ENCODE peak calls at places on chromosome 12, in seven cellular contexts. C is IMR-90, I is fibroblast of mammary gland, H is lower lobe of right lung, E is GM10248, M is fibroblast of lung, A is astrocyte of the spinal cord. D is an unnamed sample.

GRCh38 chr12:88924162-88924561 is 343.9 kb upstream of the KITLG start:
- DNase-seq in C (no peak), I (no peak), H (no peak), E (no peak), M (no peak), A (no peak), D (no peak)

GRCh38 chr12:56087220-56087619 is 7.3 kb downstream of the ERBB3 start:
- DNase-seq in C (no peak), I (peak), H (peak), E (no peak), M (no peak), A (no peak), D (no peak)

GRCh38 chr12:96502477-96502876 is 13.1 kb downstream of the CFAP54 start:
- DNase-seq in C (no peak), I (no peak), H (no peak), E (no peak), M (no peak), A (no peak), D (no peak)

GRCh38 chr12:79296128-79296527 is 394.6 kb downstream of the PAWR start:
- DNase-seq in C (peak), I (no peak), H (no peak), E (no peak), M (no peak), A (no peak), D (no peak)

GRCh38 chr12:83049306-83049705 is 362.6 kb downstream of the TMTC2 start:
- DNase-seq in C (no peak), I (no peak), H (no peak), E (no peak), M (no peak), A (no peak), D (no peak)

GRCh38 chr12:6962285-6963015 is 8.0 kb downstream of the PHB2 start:
- DNase-seq in C (no peak), I (no peak), H (peak), E (no peak), M (no peak), A (no peak), D (no peak)

GRCh38 chr12:53483225-53483978 is 15.9 kb downstream of the MAP3K12 start:
- DNase-seq in C (no peak), I (no peak), H (no peak), E (no peak), M (no peak), A (no peak), D (peak)

GRCh38 chr12:16600525-16600924 is 5.4 kb downstream of the LMO3 start:
- DNase-seq in C (no peak), I (no peak), H (no peak), E (no peak), M (no peak), A (no peak), D (no peak)

GRCh38 chr12:93618891-93619410 is 46.5 kb downstream of the SOCS2 start:
- DNase-seq in C (no peak), I (no peak), H (no peak), E (no peak), M (no peak), A (no peak), D (no peak)

GRCh38 chr12:92288533-92288932 is 142.9 kb upstream of the BTG1 start:
- DNase-seq in C (no peak), I (no peak), H (no peak), E (no peak), M (peak), A (no peak), D (no peak)

DNA sequence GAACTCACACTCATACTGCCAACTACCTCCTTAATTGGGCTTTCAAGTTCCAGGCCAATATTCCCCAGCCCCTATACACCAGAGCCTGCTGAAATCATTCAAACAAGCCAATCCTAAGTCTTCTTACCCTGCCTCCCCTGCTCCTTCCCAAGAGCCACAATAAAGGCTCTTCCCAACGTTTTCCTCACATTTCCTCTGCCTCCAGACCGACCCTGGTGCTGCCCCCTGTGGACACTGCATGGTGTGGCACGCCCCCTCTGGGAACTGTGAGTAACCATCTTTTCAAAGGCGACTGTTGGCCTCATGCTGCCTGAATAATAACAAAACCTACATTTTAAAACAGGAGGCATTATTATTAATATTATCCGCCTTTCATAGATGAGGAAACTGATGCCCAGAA is 111.6 kb upstream of the NOS1 start:
- DNase-seq in C (no peak), I (no peak), H (no peak), E (no peak), M (no peak), A (no peak), D (no peak)
- TF ChIP-seq CTCF in C (no peak), I (peak), H (peak), E (no peak), M (no peak), A (peak), D (peak)

GRCh38 chr12:100926669-100927248 is 132.2 kb downstream of the ANO4 start:
- DNase-seq in C (peak), I (peak), H (no peak), E (no peak), M (peak), A (peak), D (no peak)
- TF ChIP-seq CTCF in C (peak), I (peak), H (no peak), E (peak), M (peak), A (peak), D (peak)

DNA sequence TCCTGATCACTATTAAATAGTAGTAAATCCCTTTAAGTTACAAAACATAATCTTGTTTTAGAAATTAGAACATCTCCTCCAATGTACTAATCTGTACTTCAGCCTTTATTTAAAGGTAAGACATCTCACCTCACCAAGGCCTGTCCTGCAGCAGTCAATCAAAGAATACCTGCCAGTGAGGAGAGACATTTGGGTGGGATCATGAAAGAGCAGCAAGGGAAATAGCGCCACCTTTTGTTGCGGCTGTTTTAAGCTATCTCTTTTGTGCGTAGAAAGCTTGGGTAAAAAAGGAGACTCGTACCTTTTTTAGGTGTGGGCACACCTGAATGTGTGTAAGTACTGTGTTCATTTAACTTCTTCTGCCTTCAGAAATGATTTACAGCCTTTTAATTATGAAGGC is 117.8 kb upstream of the TMTC1 start:
- DNase-seq in C (no peak), I (peak), H (no peak), E (no peak), M (no peak), A (no peak), D (no peak)
- TF ChIP-seq CTCF in C (no peak), I (peak), H (no peak), E (no peak), M (no peak), A (peak), D (no peak)

DNA sequence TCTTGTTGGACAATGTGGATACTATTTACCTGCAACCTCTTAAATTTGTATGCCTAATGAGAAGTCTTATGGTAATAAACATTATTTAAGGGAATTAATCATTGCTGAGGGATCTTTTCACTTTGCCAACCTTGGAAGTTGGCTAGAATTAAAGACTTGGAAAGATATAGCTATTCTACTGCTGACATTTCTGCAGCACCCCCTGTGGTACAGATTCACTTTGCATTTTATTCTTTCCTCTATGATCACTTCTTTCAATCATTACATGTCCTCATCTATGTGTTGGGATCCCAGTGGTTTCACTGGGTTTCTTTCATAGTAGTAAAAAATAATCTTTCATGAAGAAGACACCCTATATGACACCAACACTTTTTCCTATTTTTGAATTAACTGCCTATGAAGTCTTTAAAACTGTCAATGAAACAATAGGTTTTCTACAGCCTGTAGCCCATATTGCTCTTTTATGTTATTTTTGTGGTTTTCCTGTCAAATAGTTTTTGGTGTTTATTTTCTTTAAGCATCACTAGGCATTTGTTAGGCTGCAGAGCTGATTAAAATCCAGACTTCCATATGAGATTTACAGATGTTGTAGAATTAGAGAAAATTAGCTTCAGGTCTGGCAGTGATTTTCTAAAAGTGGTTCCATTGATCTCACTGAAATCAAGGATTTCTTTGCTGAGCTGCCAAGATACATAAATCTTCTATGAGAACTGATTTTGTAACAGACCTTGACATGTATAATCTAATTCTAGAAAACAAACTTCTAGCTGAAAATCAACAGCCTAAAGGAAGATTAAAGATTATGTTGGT is 256.1 kb downstream of the NAV3 start:
- DNase-seq in C (peak), I (no peak), H (no peak), E (no peak), M (no peak), A (peak), D (no peak)
- TF ChIP-seq CTCF in C (no peak), I (peak), H (no peak), E (no peak), M (peak), A (peak), D (peak)

GRCh38 chr12:68871396-68871795 is 61.6 kb downstream of the CPM start:
- DNase-seq in C (no peak), I (no peak), H (no peak), E (no peak), M (no peak), A (no peak), D (no peak)

GRCh38 chr12:68870011-68870410 is 62.0 kb downstream of the MDM2 start:
- DNase-seq in C (no peak), I (no peak), H (no peak), E (no peak), M (no peak), A (no peak), D (no peak)

GRCh38 chr12:68870443-68870842 is 62.5 kb downstream of the MDM2 start:
- DNase-seq in C (no peak), I (no peak), H (no peak), E (no peak), M (no peak), A (no peak), D (no peak)

GRCh38 chr12:68873316-68873715 is 59.7 kb downstream of the CPM start:
- DNase-seq in C (no peak), I (no peak), H (no peak), E (no peak), M (no peak), A (no peak), D (no peak)

DNA sequence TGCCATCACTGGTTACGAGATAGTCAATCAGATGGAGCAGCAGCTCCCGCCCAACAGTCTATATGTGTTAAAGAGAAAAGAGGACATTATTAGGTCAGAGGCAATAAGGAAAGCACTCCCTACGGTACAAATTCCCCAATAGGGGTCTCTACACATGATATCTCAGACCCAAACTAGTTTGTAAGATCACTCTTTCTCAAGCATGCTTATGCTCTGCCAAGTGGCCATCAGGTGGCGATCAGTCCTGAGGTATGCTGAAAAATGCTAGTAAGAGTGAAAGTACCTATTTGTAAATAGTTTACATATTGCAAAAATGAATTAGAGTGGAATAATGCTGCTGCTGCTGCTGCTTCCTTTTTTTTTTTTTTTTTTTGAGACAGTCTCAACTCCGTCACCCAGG is 61.1 kb downstream of the CPM start:
- DNase-seq in C (peak), I (peak), H (no peak), E (peak), M (no peak), A (peak), D (no peak)
- TF ChIP-seq CTCF in C (peak), I (peak), H (peak), E (peak), M (peak), A (peak), D (peak)

GRCh38 chr12:139585-139984 is 73.0 kb downstream of the IQSEC3 start:
- DNase-seq in C (peak), I (no peak), H (peak), E (no peak), M (peak), A (no peak), D (no peak)

GRCh38 chr12:138898-139534 is 72.4 kb downstream of the IQSEC3 start:
- DNase-seq in C (peak), I (peak), H (peak), E (no peak), M (peak), A (no peak), D (no peak)

GRCh38 chr12:143964-144649 is 69.8 kb downstream of the SLC6A12 start:
- DNase-seq in C (no peak), I (no peak), H (no peak), E (no peak), M (no peak), A (peak), D (no peak)

GRCh38 chr12:135127-135526 is 68.6 kb downstream of the IQSEC3 start:
- DNase-seq in C (no peak), I (no peak), H (no peak), E (no peak), M (no peak), A (no peak), D (no peak)

GRCh38 chr12:138171-138897 is 71.8 kb downstream of the IQSEC3 start:
- DNase-seq in C (no peak), I (no peak), H (no peak), E (no peak), M (no peak), A (no peak), D (no peak)
- TF ChIP-seq CTCF in C (no peak), I (no peak), H (no peak), E (no peak), M (no peak), A (no peak), D (no peak)

DNA sequence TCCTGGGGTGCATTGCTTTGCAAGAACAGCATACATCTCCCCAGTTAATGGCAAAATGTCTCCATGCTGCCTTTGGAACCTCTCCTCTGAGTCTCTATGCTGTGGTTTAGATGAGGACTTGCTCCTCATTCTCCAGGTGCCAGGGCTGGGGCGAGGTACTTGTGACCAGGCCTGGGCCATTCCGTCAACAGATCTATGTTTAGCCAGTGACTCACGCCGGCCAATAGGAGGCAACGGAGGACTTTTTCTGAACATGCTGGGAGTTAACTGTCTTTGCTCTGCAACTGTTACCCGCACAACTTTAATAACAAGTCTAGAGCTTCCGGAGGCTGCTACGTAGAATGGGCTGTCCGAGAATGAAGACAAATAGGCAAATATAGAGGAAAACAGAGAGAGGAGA is 214.2 kb downstream of the GLT1D1 start:
- DNase-seq in C (no peak), I (no peak), H (no peak), E (no peak), M (no peak), A (no peak), D (no peak)
- TF ChIP-seq CTCF in C (no peak), I (no peak), H (no peak), E (no peak), M (no peak), A (no peak), D (peak)

DNA sequence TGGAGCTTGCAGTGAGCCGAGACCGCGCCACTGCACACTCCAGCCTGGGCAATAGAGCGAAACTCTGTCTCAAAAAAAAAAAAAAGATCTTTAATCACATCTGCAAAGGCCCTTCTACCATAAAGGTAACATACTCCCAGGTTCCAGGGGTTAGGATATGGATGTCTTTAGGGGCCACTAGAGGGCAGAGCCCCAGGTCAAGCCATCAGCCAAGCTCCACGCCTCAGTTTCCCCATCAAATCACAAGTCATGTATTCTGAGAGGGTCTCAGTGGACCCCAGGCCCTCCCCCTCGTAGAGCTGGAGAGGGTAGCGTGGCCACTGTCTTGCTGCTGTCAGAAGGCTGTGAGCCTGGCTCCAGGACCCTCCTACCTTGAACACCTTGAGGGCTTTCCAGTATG is 18.8 kb downstream of the SLC8B1 start:
- DNase-seq in C (no peak), I (no peak), H (no peak), E (no peak), M (no peak), A (no peak), D (no peak)
- TF ChIP-seq CTCF in C (no peak), I (no peak), H (no peak), E (peak), M (peak), A (peak), D (peak)

GRCh38 chr12:118853634-118854033 is 127.7 kb upstream of the SRRM4 start:
- DNase-seq in C (no peak), I (no peak), H (no peak), E (no peak), M (no peak), A (no peak), D (no peak)
- TF ChIP-seq CTCF in C (no peak), I (no peak), H (no peak), E (no peak), M (no peak), A (no peak), D (peak)

GRCh38 chr12:119835068-119835467 is 42.1 kb downstream of the CIT start:
- DNase-seq in C (peak), I (peak), H (no peak), E (no peak), M (peak), A (no peak), D (no peak)
- TF ChIP-seq CTCF in C (peak), I (peak), H (no peak), E (no peak), M (peak), A (peak), D (peak)

D was measured in chondrocyte.